ENCODE peak calls at places on chromosomes 7 and 10, in four cellular contexts. A, E, F and W are unnamed samples.

GRCh38 chr10:13613519-13613918 is 26.8 kb downstream of the PRPF18 start:
- DNase-seq in A (no peak), E (no peak), F (no peak), W (peak)

GRCh38 chr10:64840341-64840740 is 1319.1 kb downstream of the REEP3 start:
- DNase-seq in A (no peak), E (no peak), F (no peak), W (no peak)

GRCh38 chr10:26566525-26567348 is 128.6 kb downstream of the APBB1IP start:
- DNase-seq in A (no peak), E (no peak), F (no peak), W (no peak)

GRCh38 chr10:73649876-73650536 is 5.8 kb downstream of the SYNPO2L start:
- DNase-seq in A (no peak), E (no peak), F (no peak), W (no peak)

GRCh38 chr7:142496545-142496991 is 238.7 kb upstream of the PRSS58 start:
- DNase-seq in A (peak), E (peak), F (no peak), W (peak)

GRCh38 chr10:95464280-95464679 is 96.9 kb downstream of the SORBS1 start:
- DNase-seq in A (no peak), E (no peak), F (no peak), W (no peak)

GRCh38 chr7:35792472-35793224 is 8.2 kb upstream of the SEPTIN7 start:
- DNase-seq in A (no peak), E (no peak), F (no peak), W (no peak)

GRCh38 chr10:123571978-123572377 is 94.2 kb upstream of the GPR26 start:
- DNase-seq in A (no peak), E (no peak), F (no peak), W (no peak)

GRCh38 chr10:50216894-50217293 is 34.4 kb downstream of the ASAH2 start:
- DNase-seq in A (peak), E (no peak), F (no peak), W (no peak)

GRCh38 chr7:149625339-149625946 is 127.8 kb upstream of the ZNF746 start:
- DNase-seq in A (peak), E (peak), F (no peak), W (peak)
- TF ChIP-seq CHD4 in A (no peak), E (no peak), F (no peak), W (no peak)

GRCh38 chr10:71004676-71005075 is 116.3 kb upstream of the PCBD1 start:
- DNase-seq in A (no peak), E (no peak), F (no peak), W (no peak)

GRCh38 chr10:71001470-71001869 is 113.1 kb upstream of the PCBD1 start:
- DNase-seq in A (no peak), E (no peak), F (no peak), W (peak)

GRCh38 chr10:71006497-71006896 is 118.1 kb upstream of the PCBD1 start:
- DNase-seq in A (no peak), E (no peak), F (no peak), W (no peak)

GRCh38 chr10:71005337-71006305 is 117.3 kb upstream of the PCBD1 start:
- DNase-seq in A (no peak), E (no peak), F (no peak), W (no peak)

DNA sequence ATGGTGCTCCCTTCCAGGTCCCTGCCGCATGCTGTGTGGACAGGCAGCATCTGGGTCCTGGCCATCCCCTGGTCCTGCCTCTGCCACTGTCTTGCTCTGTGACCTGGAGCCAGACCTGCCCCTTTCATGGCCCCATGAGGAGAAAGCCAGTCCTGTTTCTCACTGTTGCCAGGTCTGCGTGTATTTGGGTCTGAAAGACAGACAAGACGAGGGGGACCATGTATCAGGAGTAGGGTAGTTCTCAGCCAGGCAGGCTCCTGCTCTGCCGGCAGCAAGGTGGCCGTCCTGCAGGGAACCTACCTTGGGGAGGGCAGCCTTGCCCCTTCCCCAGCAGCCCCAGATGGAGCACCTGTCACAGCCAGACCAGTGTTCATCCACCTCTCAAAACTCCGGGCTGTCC is 115.8 kb upstream of the PCBD1 start:
- DNase-seq in A (no peak), E (no peak), F (no peak), W (no peak)
- TF ChIP-seq CEBPB in A (no peak), E (no peak), F (no peak), W (no peak)

DNA sequence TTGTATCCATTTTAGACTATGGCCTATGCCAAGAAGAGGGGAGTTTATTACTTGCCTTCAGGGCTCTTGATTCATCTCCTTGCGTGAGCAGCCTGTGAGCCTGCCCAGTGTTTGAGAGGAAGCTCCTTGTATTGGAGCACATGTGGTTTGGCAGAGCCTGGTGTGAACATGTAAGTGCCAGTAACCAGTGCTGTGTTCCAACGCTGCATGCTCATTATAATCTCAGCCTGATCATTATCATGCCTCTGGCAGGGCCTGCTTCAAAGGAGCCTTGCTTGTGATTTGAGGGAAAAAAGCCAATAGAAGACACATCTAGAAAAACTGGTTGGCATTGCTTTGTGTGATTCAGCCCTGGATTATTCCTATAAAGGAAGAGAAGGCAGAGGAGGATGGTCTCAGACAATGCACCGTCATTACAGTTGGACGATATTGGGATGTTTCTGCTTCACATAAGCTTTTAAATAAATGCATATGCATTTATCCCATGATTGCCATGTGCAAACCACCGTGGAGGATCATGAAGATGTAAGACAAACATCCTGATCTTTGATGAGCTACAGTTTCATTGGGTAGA is 203.4 kb upstream of the AHR start:
- DNase-seq in A (no peak), E (no peak), F (no peak), W (no peak)
- TF ChIP-seq CHD4 in A (no peak), E (no peak), F (no peak), W (no peak)

GRCh38 chr10:131842351-131843088 is 58.3 kb upstream of the PPP2R2D start:
- DNase-seq in A (no peak), E (no peak), F (no peak), W (no peak)
- TF ChIP-seq CEBPB in A (no peak), E (no peak), F (no peak), W (no peak)

GRCh38 chr10:104337985-104338735 is at the start of gene ITPRIP:
- DNase-seq in A (peak), E (peak), F (no peak), W (peak)

GRCh38 chr10:104337527-104337984 is 709 bp downstream of the ITPRIP start:
- DNase-seq in A (no peak), E (peak), F (no peak), W (peak)

GRCh38 chr10:104334561-104334960 is 3.7 kb downstream of the ITPRIP start:
- DNase-seq in A (no peak), E (no peak), F (no peak), W (no peak)

GRCh38 chr10:104334965-104335650 is 3.2 kb downstream of the ITPRIP start:
- DNase-seq in A (no peak), E (no peak), F (no peak), W (no peak)

GRCh38 chr10:104336829-104337526 is 1.3 kb downstream of the ITPRIP start:
- DNase-seq in A (peak), E (no peak), F (no peak), W (no peak)
- TF ChIP-seq CHD4 in A (no peak), E (no peak), F (no peak), W (no peak)

GRCh38 chr7:92766461-92767003 is 69.8 kb downstream of the CDK6 start:
- DNase-seq in A (peak), E (no peak), F (no peak), W (peak)
- TF ChIP-seq CEBPB in A (no peak), E (no peak), F (no peak), W (no peak)

GRCh38 chr7:27586825-27587224 is 75.9 kb downstream of the HIBADH start:
- DNase-seq in A (no peak), E (no peak), F (peak), W (no peak)
- TF ChIP-seq CHD4 in A (no peak), E (no peak), F (no peak), W (no peak)

GRCh38 chr7:73828107-73828803 is 2.5 kb upstream of the CLDN4 start:
- DNase-seq in A (peak), E (peak), F (no peak), W (peak)
- TF ChIP-seq CEBPB in A (no peak), E (no peak), F (no peak), W (no peak)

GRCh38 chr7:157570531-157571200 is 233.9 kb downstream of the DNAJB6 start:
- DNase-seq in A (no peak), E (no peak), F (no peak), W (no peak)
- TF ChIP-seq CHD4 in A (no peak), E (no peak), F (no peak), W (no peak)